ENCODE peak calls at places on chromosomes 5 and 9, in six cellular contexts. One of them, this sample, is unnamed.

GRCh38 chr9:108468364-108468763 is 387.4 kb downstream of the ACTL7B start:
- DNase-seq in IMR-90: peak
- DNase-seq in trophoblast cell: peak
- DNase-seq in neuronal stem cell: no peak
- DNase-seq in H9: peak
- DNase-seq in H1: peak
- DNase-seq in this sample: peak

GRCh38 chr5:105885266-105885665 is 1785.5 kb downstream of the EFNA5 start:
- DNase-seq in IMR-90: peak
- DNase-seq in trophoblast cell: peak
- DNase-seq in neuronal stem cell: no peak
- DNase-seq in H9: no peak
- DNase-seq in H1: no peak
- DNase-seq in this sample: no peak

GRCh38 chr9:89712285-89712684 is 107.5 kb downstream of the GADD45G start:
- DNase-seq in IMR-90: no peak
- DNase-seq in trophoblast cell: no peak
- DNase-seq in neuronal stem cell: no peak
- DNase-seq in H9: no peak
- DNase-seq in H1: no peak
- DNase-seq in this sample: no peak

GRCh38 chr9:92989561-92989960 is 42.2 kb downstream of the FGD3 start:
- DNase-seq in IMR-90: no peak
- DNase-seq in trophoblast cell: peak
- DNase-seq in neuronal stem cell: no peak
- DNase-seq in H9: peak
- DNase-seq in H1: no peak
- DNase-seq in this sample: no peak

GRCh38 chr9:126626117-126627022 is 12.6 kb downstream of the LMX1B start:
- DNase-seq in IMR-90: no peak
- DNase-seq in trophoblast cell: no peak
- DNase-seq in neuronal stem cell: no peak
- DNase-seq in H9: peak
- DNase-seq in H1: no peak
- DNase-seq in this sample: peak

GRCh38 chr9:135978650-135979461 is 17.7 kb upstream of the UBAC1 start:
- DNase-seq in IMR-90: no peak
- DNase-seq in trophoblast cell: no peak
- DNase-seq in neuronal stem cell: no peak
- DNase-seq in H9: no peak
- DNase-seq in H1: no peak
- DNase-seq in this sample: no peak

GRCh38 chr9:137454506-137455360 is 4.4 kb downstream of the NSMF start:
- DNase-seq in IMR-90: no peak
- DNase-seq in trophoblast cell: no peak
- DNase-seq in neuronal stem cell: peak
- DNase-seq in H9: peak
- DNase-seq in H1: no peak
- DNase-seq in this sample: peak

GRCh38 chr9:6644346-6645152 is 980 bp downstream of the GLDC start:
- DNase-seq in IMR-90: no peak
- DNase-seq in trophoblast cell: no peak
- DNase-seq in neuronal stem cell: no peak
- DNase-seq in H9: no peak
- DNase-seq in H1: no peak
- DNase-seq in this sample: no peak

GRCh38 chr9:71121275-71122168 is at the start of gene TRPM3:
- DNase-seq in IMR-90: no peak
- DNase-seq in trophoblast cell: no peak
- DNase-seq in neuronal stem cell: peak
- DNase-seq in H9: peak
- DNase-seq in H1: peak
- DNase-seq in this sample: no peak

GRCh38 chr5:60458669-60459068 is 241.3 kb downstream of the DEPDC1B start:
- DNase-seq in IMR-90: no peak
- DNase-seq in trophoblast cell: no peak
- DNase-seq in neuronal stem cell: no peak
- DNase-seq in H9: no peak
- DNase-seq in H1: no peak
- DNase-seq in this sample: no peak

GRCh38 chr5:173878224-173878967 is 9.8 kb upstream of the CPEB4 start:
- DNase-seq in IMR-90: no peak
- DNase-seq in trophoblast cell: no peak
- DNase-seq in neuronal stem cell: no peak
- DNase-seq in H9: no peak
- DNase-seq in H1: no peak
- DNase-seq in this sample: no peak

GRCh38 chr5:72487151-72487550 is 20.1 kb downstream of the ZNF366 start:
- DNase-seq in IMR-90: no peak
- DNase-seq in trophoblast cell: peak
- DNase-seq in neuronal stem cell: no peak
- DNase-seq in H9: no peak
- DNase-seq in H1: no peak
- DNase-seq in this sample: no peak

GRCh38 chr9:83047839-83048775 is 14.8 kb downstream of the RASEF start:
- DNase-seq in IMR-90: peak
- DNase-seq in trophoblast cell: no peak
- DNase-seq in neuronal stem cell: no peak
- DNase-seq in H9: no peak
- DNase-seq in H1: no peak
- DNase-seq in this sample: no peak

GRCh38 chr9:127887792-127888191 is 10.3 kb upstream of the AK1 start:
- DNase-seq in IMR-90: no peak
- DNase-seq in trophoblast cell: no peak
- DNase-seq in neuronal stem cell: no peak
- DNase-seq in H9: no peak
- DNase-seq in H1: no peak
- DNase-seq in this sample: no peak

GRCh38 chr5:173479711-173480110 is 136.7 kb downstream of the BOD1 start:
- DNase-seq in IMR-90: peak
- DNase-seq in trophoblast cell: no peak
- DNase-seq in neuronal stem cell: no peak
- DNase-seq in H9: no peak
- DNase-seq in H1: no peak
- DNase-seq in this sample: peak

GRCh38 chr5:1285141-1285540 is 9.7 kb downstream of the TERT start:
- DNase-seq in IMR-90: no peak
- DNase-seq in trophoblast cell: no peak
- DNase-seq in neuronal stem cell: no peak
- DNase-seq in H9: no peak
- DNase-seq in H1: no peak
- DNase-seq in this sample: no peak

GRCh38 chr5:115898656-115899055 is 56.9 kb downstream of the AP3S1 start:
- DNase-seq in IMR-90: peak
- DNase-seq in trophoblast cell: no peak
- DNase-seq in neuronal stem cell: no peak
- DNase-seq in H9: no peak
- DNase-seq in H1: no peak
- DNase-seq in this sample: no peak

GRCh38 chr5:135244620-135245021 is 154.4 kb downstream of the MACROH2A1 start:
- DNase-seq in IMR-90: no peak
- DNase-seq in trophoblast cell: no peak
- DNase-seq in neuronal stem cell: no peak
- DNase-seq in H9: peak
- DNase-seq in H1: no peak
- DNase-seq in this sample: no peak

GRCh38 chr9:36820392-36820861 is 213.6 kb downstream of the PAX5 start:
- DNase-seq in IMR-90: no peak
- DNase-seq in trophoblast cell: no peak
- DNase-seq in neuronal stem cell: no peak
- DNase-seq in H9: no peak
- DNase-seq in H1: no peak
- DNase-seq in this sample: no peak

GRCh38 chr5:151770383-151771258 is 1.1 kb upstream of the G3BP1 start:
- DNase-seq in IMR-90: peak
- DNase-seq in trophoblast cell: peak
- DNase-seq in neuronal stem cell: peak
- DNase-seq in H9: peak
- DNase-seq in H1: peak
- DNase-seq in this sample: peak

GRCh38 chr5:176383248-176383905 is 5.0 kb downstream of the NOP16 start:
- DNase-seq in IMR-90: no peak
- DNase-seq in trophoblast cell: no peak
- DNase-seq in neuronal stem cell: no peak
- DNase-seq in H9: no peak
- DNase-seq in H1: no peak
- DNase-seq in this sample: no peak

GRCh38 chr9:88826651-88827245 is 164.5 kb upstream of the S1PR3 start:
- DNase-seq in IMR-90: peak
- DNase-seq in trophoblast cell: no peak
- DNase-seq in neuronal stem cell: no peak
- DNase-seq in H9: no peak
- DNase-seq in H1: no peak
- DNase-seq in this sample: no peak

GRCh38 chr5:93378073-93378472 is 202.9 kb downstream of the NR2F1-AS1 start:
- DNase-seq in IMR-90: peak
- DNase-seq in trophoblast cell: no peak
- DNase-seq in neuronal stem cell: no peak
- DNase-seq in H9: no peak
- DNase-seq in H1: no peak
- DNase-seq in this sample: peak

DNA sequence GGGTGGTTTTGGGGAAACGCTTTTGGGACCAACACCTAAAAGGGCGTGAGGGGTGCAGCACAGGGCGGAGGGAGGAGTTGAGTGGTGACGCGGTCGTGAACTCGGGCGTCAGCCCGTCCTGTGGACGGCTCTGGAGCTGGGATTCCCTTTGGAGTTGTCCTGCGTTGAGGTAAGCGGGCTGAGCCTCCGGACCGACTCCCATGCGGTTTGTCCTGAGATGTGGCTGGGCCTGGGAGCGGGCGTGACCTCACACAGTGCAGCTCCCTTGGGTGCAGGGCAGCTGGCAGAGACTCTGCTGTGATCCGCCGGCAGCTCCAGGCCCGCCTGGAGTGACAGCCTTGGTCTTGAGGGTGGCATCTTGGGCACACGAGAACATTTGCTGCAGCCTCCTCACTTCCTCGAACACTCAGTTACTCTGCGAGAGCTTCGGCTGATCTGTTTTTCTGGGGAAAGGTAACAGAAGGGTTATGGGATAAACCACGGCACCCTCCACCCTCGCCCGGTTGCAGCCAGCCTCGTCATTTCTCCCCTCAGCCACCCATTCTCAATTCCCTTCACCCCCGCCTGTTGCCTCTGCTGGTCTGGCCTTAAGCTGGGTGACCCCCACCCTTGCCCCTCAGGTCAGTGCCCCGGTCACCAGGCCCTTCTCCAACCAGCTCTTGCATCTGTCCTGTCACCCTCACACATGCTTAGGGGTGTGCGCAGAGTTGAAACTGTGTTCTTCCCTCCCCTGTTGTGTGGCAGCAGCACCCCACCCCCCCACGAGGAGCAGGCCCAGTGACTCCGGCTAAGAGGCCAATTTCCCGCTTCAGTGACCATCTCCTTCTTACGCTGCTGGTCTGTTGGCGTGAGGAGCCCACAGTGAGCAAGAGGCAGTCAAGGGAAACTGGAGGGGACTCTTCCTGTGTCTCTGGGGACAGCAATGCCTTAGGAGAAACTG is 94.2 kb upstream of the COL5A1 start:
- DNase-seq in IMR-90: no peak
- DNase-seq in trophoblast cell: no peak
- DNase-seq in neuronal stem cell: no peak
- DNase-seq in H9: no peak
- DNase-seq in H1: no peak
- DNase-seq in this sample: no peak
- H3K27ac ChIP-seq in IMR-90: no peak
- H3K27ac ChIP-seq in trophoblast cell: no peak
- H3K27ac ChIP-seq in neuronal stem cell: no peak
- H3K27ac ChIP-seq in H9: no peak
- H3K27ac ChIP-seq in H1: no peak
- H3K27ac ChIP-seq in this sample: no peak

GRCh38 chr9:102237094-102237493 is 498.6 kb upstream of the GRIN3A start:
- DNase-seq in IMR-90: no peak
- DNase-seq in trophoblast cell: no peak
- DNase-seq in neuronal stem cell: no peak
- DNase-seq in H9: no peak
- DNase-seq in H1: no peak
- DNase-seq in this sample: no peak

GRCh38 chr9:102237520-102237919 is 499.1 kb upstream of the GRIN3A start:
- DNase-seq in IMR-90: no peak
- DNase-seq in trophoblast cell: no peak
- DNase-seq in neuronal stem cell: no peak
- DNase-seq in H9: no peak
- DNase-seq in H1: no peak
- DNase-seq in this sample: no peak
- H3K14ac ChIP-seq in IMR-90: no peak
- H3K14ac ChIP-seq in trophoblast cell: no peak
- H3K14ac ChIP-seq in neuronal stem cell: no peak
- H3K14ac ChIP-seq in H9: no peak
- H3K14ac ChIP-seq in H1: no peak
- H3K14ac ChIP-seq in this sample: no peak

DNA sequence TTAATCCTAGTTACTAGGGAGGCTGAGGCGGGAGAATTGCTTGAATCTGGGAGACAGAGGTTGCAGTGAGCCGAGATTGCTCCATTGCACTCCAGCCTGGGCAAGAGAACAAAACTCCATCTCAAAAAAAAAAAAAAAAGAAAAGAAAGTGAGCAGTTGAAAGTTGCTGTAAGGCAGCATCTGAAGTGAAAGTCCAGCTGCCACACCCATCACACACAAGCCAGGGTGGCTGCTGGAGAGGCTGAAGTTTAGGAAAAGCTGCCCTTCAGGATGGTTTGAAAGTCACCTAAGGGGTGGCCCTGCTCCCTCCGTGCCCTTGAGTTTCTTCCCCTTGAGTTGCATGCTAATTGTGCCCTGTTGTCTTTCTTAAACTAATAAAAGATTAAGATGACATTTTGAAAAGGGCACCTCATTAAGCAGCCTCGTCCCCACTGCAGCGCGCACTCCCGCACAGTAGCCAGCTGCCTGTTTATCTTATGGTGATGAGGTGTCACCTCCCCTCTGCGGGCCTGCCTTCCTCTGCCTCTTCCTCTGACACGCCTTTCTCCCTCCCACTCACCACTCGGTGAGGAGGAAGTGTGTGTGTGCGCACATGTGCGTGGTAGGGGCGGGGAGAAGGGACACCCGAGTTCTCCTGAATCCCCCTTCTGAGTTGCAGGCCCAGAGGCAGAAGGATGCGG is 104.2 kb upstream of the PANK3 start:
- DNase-seq in IMR-90: no peak
- DNase-seq in trophoblast cell: no peak
- DNase-seq in neuronal stem cell: no peak
- DNase-seq in H9: no peak
- DNase-seq in H1: no peak
- DNase-seq in this sample: no peak
- H3K27ac ChIP-seq in IMR-90: no peak
- H3K27ac ChIP-seq in trophoblast cell: no peak
- H3K27ac ChIP-seq in neuronal stem cell: no peak
- H3K27ac ChIP-seq in H9: no peak
- H3K27ac ChIP-seq in H1: no peak
- H3K27ac ChIP-seq in this sample: no peak

DNA sequence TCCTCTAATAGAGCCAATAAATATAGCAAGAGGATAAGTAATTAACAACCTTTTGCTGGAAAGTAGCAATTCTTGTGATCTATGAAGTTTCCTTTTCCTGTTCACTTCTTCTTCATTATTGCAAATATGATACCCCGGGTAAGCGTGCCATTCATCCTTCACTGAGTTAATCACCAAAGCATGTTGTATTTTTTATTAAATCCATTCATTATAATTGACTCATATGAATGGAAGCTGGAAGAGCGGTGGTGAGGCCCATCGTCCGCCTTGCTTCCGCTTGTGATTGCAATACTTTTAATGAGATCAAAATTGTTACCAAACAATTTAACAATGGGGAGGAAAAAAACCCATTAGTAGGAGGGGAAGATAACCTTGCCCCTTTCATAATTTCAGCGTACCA is 39.2 kb downstream of the TTLL11 start:
- DNase-seq in IMR-90: no peak
- DNase-seq in trophoblast cell: no peak
- DNase-seq in neuronal stem cell: no peak
- DNase-seq in H9: no peak
- DNase-seq in H1: no peak
- DNase-seq in this sample: no peak
- H3K14ac ChIP-seq in IMR-90: no peak
- H3K14ac ChIP-seq in trophoblast cell: no peak
- H3K14ac ChIP-seq in neuronal stem cell: no peak
- H3K14ac ChIP-seq in H9: no peak
- H3K14ac ChIP-seq in H1: no peak
- H3K14ac ChIP-seq in this sample: no peak